ENCODE peak calls at places on chromosomes 3 and 15, in seven cellular contexts. One of them, this sample, is unnamed.
A peak's percentile ranks its signal among the peaks of the same experiment; 100 is the strongest.

GRCh38 chr3:114449271-114450007 is 155.6 kb downstream of the TIGIT start:
- DNase-seq in mesothelial cell of epicardium: no peak
- DNase-seq in HL-60: no peak
- DNase-seq in A549: no peak
- DNase-seq in endothelial cell: no peak
- DNase-seq in lower leg skin: no peak
- DNase-seq in prostate gland: peak; percentile 36
- DNase-seq in this sample: no peak

GRCh38 chr3:43765417-43766030 is 74.8 kb downstream of the ABHD5 start:
- DNase-seq in mesothelial cell of epicardium: no peak
- DNase-seq in HL-60: no peak
- DNase-seq in A549: no peak
- DNase-seq in endothelial cell: no peak
- DNase-seq in lower leg skin: no peak
- DNase-seq in prostate gland: no peak
- DNase-seq in this sample: no peak

GRCh38 chr3:129046732-129047552 is 13.6 kb upstream of the GP9 start:
- DNase-seq in mesothelial cell of epicardium: no peak
- DNase-seq in HL-60: no peak
- DNase-seq in A549: no peak
- DNase-seq in endothelial cell: no peak
- DNase-seq in lower leg skin: no peak
- DNase-seq in prostate gland: no peak
- DNase-seq in this sample: no peak

GRCh38 chr3:165196577-165197561 is 685 bp upstream of the SLITRK3 start:
- DNase-seq in mesothelial cell of epicardium: peak; percentile 26
- DNase-seq in HL-60: no peak
- DNase-seq in A549: no peak
- DNase-seq in endothelial cell: peak; percentile 33
- DNase-seq in lower leg skin: no peak
- DNase-seq in prostate gland: no peak
- DNase-seq in this sample: no peak

GRCh38 chr3:31740397-31740796 is 207.7 kb downstream of the STT3B start:
- DNase-seq in mesothelial cell of epicardium: no peak
- DNase-seq in HL-60: no peak
- DNase-seq in A549: no peak
- DNase-seq in endothelial cell: no peak
- DNase-seq in lower leg skin: no peak
- DNase-seq in prostate gland: no peak
- DNase-seq in this sample: no peak

GRCh38 chr3:127889976-127890650 is 24.9 kb upstream of the KBTBD12 start:
- DNase-seq in mesothelial cell of epicardium: no peak
- DNase-seq in HL-60: no peak
- DNase-seq in A549: no peak
- DNase-seq in endothelial cell: no peak
- DNase-seq in lower leg skin: no peak
- DNase-seq in prostate gland: no peak
- DNase-seq in this sample: no peak

GRCh38 chr15:48304398-48304797 is 26.8 kb upstream of the DUT start:
- DNase-seq in mesothelial cell of epicardium: no peak
- DNase-seq in HL-60: no peak
- DNase-seq in A549: no peak
- DNase-seq in endothelial cell: no peak
- DNase-seq in lower leg skin: no peak
- DNase-seq in prostate gland: no peak
- DNase-seq in this sample: no peak

GRCh38 chr3:72582211-72582878 is 265.9 kb downstream of the SHQ1 start:
- DNase-seq in mesothelial cell of epicardium: no peak
- DNase-seq in HL-60: no peak
- DNase-seq in A549: no peak
- DNase-seq in endothelial cell: no peak
- DNase-seq in lower leg skin: no peak
- DNase-seq in prostate gland: no peak
- DNase-seq in this sample: no peak

GRCh38 chr15:41573396-41573795 is 14.4 kb downstream of the TYRO3 start:
- DNase-seq in mesothelial cell of epicardium: no peak
- DNase-seq in HL-60: no peak
- DNase-seq in A549: no peak
- DNase-seq in endothelial cell: no peak
- DNase-seq in lower leg skin: no peak
- DNase-seq in prostate gland: no peak
- DNase-seq in this sample: no peak

GRCh38 chr3:24377218-24377993 is 117.2 kb downstream of the THRB start:
- DNase-seq in mesothelial cell of epicardium: no peak
- DNase-seq in HL-60: no peak
- DNase-seq in A549: no peak
- DNase-seq in endothelial cell: no peak
- DNase-seq in lower leg skin: peak; percentile 85
- DNase-seq in prostate gland: no peak
- DNase-seq in this sample: no peak

GRCh38 chr3:4533489-4534443 is 40.6 kb downstream of the ITPR1 start:
- DNase-seq in mesothelial cell of epicardium: no peak
- DNase-seq in HL-60: peak; percentile 88
- DNase-seq in A549: no peak
- DNase-seq in endothelial cell: peak; percentile 62
- DNase-seq in lower leg skin: no peak
- DNase-seq in prostate gland: peak; percentile 25
- DNase-seq in this sample: no peak

DNA sequence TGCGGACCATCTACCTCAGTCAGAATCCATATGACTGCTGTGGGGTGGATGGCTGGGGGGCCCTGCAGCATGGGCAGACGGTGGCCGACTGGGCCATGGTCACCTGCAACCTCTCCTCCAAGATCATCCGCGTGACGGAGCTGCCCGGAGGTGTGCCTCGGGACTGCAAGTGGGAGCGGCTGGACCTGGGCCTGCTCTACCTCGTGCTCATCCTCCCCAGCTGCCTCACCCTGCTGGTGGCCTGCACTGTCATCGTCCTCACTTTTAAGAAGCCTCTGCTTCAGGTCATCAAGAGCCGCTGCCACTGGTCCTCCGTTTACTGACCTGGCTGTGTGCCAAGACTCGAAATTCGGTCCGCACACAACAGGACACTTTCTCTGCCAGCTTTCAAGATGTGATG is 21.9 kb downstream of the NRROS start:
- DNase-seq in mesothelial cell of epicardium: no peak
- DNase-seq in HL-60: no peak
- DNase-seq in A549: no peak
- DNase-seq in endothelial cell: no peak
- DNase-seq in lower leg skin: no peak
- DNase-seq in prostate gland: no peak
- DNase-seq in this sample: no peak
- TF ChIP-seq CTCF in mesothelial cell of epicardium: no peak
- TF ChIP-seq CTCF in HL-60: no peak
- TF ChIP-seq CTCF in A549: no peak
- TF ChIP-seq CTCF in endothelial cell: no peak
- TF ChIP-seq CTCF in lower leg skin: no peak
- TF ChIP-seq CTCF in prostate gland: no peak
- TF ChIP-seq CTCF in this sample: no peak

GRCh38 chr15:31225356-31225955 is 101.2 kb upstream of the KLF13 start:
- DNase-seq in mesothelial cell of epicardium: no peak
- DNase-seq in HL-60: no peak
- DNase-seq in A549: no peak
- DNase-seq in endothelial cell: no peak
- DNase-seq in lower leg skin: no peak
- DNase-seq in prostate gland: no peak
- DNase-seq in this sample: no peak

GRCh38 chr15:31222769-31223345 is 103.8 kb upstream of the KLF13 start:
- DNase-seq in mesothelial cell of epicardium: no peak
- DNase-seq in HL-60: peak; percentile 55
- DNase-seq in A549: no peak
- DNase-seq in endothelial cell: no peak
- DNase-seq in lower leg skin: no peak
- DNase-seq in prostate gland: no peak
- DNase-seq in this sample: no peak

GRCh38 chr15:31223478-31224350 is 102.9 kb upstream of the KLF13 start:
- DNase-seq in mesothelial cell of epicardium: no peak
- DNase-seq in HL-60: no peak
- DNase-seq in A549: no peak
- DNase-seq in endothelial cell: no peak
- DNase-seq in lower leg skin: no peak
- DNase-seq in prostate gland: no peak
- DNase-seq in this sample: no peak

GRCh38 chr15:31226011-31226410 is 100.6 kb upstream of the KLF13 start:
- DNase-seq in mesothelial cell of epicardium: no peak
- DNase-seq in HL-60: no peak
- DNase-seq in A549: no peak
- DNase-seq in endothelial cell: no peak
- DNase-seq in lower leg skin: no peak
- DNase-seq in prostate gland: no peak
- DNase-seq in this sample: no peak

DNA sequence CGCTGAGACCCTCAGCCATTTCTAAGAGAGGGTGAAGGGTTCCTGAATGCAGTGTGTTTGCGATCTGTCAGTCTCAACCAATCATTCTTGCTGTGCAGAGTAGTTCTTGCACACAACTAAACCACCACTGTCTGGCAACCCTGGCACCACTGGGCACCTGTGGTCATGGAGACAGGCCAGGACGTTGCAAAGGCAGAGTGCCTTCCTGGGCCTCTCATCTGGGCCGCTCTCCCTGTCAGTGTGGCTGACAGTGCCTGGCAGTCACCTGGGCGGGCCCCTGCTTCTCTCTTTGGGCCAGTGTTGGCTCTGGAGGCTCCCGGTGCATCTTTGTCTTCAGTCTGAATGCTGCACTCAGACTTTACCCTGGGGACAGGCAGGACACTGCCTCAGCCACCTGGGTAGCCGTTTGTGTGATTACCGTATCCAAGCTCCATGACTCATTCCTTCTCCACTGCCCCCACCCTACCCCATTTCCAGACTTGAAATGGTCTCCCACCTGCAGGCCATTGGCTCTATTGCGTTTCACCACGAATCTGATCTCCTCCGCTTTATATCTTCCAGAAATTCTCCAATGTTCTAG is 104.6 kb upstream of the KLF13 start:
- DNase-seq in mesothelial cell of epicardium: no peak
- DNase-seq in HL-60: peak; percentile 46
- DNase-seq in A549: no peak
- DNase-seq in endothelial cell: no peak
- DNase-seq in lower leg skin: no peak
- DNase-seq in prostate gland: no peak
- DNase-seq in this sample: no peak
- TF ChIP-seq CTCF in mesothelial cell of epicardium: no peak
- TF ChIP-seq CTCF in HL-60: no peak
- TF ChIP-seq CTCF in A549: no peak
- TF ChIP-seq CTCF in endothelial cell: no peak
- TF ChIP-seq CTCF in lower leg skin: no peak
- TF ChIP-seq CTCF in prostate gland: no peak
- TF ChIP-seq CTCF in this sample: no peak

GRCh38 chr3:126114406-126115386 is 30.8 kb upstream of the SLC41A3 start:
- DNase-seq in mesothelial cell of epicardium: no peak
- DNase-seq in HL-60: no peak
- DNase-seq in A549: no peak
- DNase-seq in endothelial cell: no peak
- DNase-seq in lower leg skin: peak; percentile 81
- DNase-seq in prostate gland: no peak
- DNase-seq in this sample: no peak

GRCh38 chr3:126113238-126113555 is 29.3 kb upstream of the SLC41A3 start:
- DNase-seq in mesothelial cell of epicardium: no peak
- DNase-seq in HL-60: no peak
- DNase-seq in A549: no peak
- DNase-seq in endothelial cell: no peak
- DNase-seq in lower leg skin: peak; percentile 74
- DNase-seq in prostate gland: no peak
- DNase-seq in this sample: no peak

GRCh38 chr3:126111566-126112475 is 27.9 kb upstream of the SLC41A3 start:
- DNase-seq in mesothelial cell of epicardium: no peak
- DNase-seq in HL-60: no peak
- DNase-seq in A549: no peak
- DNase-seq in endothelial cell: no peak
- DNase-seq in lower leg skin: peak; percentile 61
- DNase-seq in prostate gland: no peak
- DNase-seq in this sample: peak; percentile 7

GRCh38 chr3:126112531-126113237 is 28.8 kb upstream of the SLC41A3 start:
- DNase-seq in mesothelial cell of epicardium: no peak
- DNase-seq in HL-60: no peak
- DNase-seq in A549: no peak
- DNase-seq in endothelial cell: no peak
- DNase-seq in lower leg skin: peak; percentile 83
- DNase-seq in prostate gland: no peak
- DNase-seq in this sample: peak; percentile 7

DNA sequence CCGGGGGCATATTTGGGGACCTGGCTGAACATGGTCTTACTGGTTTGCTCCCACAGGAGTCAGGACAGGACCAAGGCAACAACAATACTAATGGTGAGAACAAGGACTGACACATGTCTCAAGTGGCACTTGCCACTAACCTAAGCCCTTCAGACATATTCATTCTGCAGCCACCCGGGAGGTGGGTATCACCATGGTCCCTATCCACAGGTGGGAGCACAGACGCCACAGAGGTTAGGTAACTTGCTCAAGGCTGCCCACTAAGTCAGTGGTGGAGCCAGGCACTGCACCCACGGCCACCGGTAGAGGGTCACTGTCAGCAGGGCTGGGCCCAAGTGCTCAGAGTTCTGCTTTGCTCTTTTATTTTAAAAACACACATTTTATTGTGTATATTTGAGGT is 29.8 kb upstream of the SLC41A3 start:
- DNase-seq in mesothelial cell of epicardium: no peak
- DNase-seq in HL-60: no peak
- DNase-seq in A549: peak; percentile 31
- DNase-seq in endothelial cell: peak; percentile 42
- DNase-seq in lower leg skin: peak; percentile 59
- DNase-seq in prostate gland: no peak
- DNase-seq in this sample: no peak
- TF ChIP-seq CTCF in mesothelial cell of epicardium: peak; percentile 51
- TF ChIP-seq CTCF in HL-60: peak; percentile 9
- TF ChIP-seq CTCF in A549: no peak
- TF ChIP-seq CTCF in endothelial cell: peak; percentile 53
- TF ChIP-seq CTCF in lower leg skin: no peak
- TF ChIP-seq CTCF in prostate gland: no peak
- TF ChIP-seq CTCF in this sample: no peak

DNA sequence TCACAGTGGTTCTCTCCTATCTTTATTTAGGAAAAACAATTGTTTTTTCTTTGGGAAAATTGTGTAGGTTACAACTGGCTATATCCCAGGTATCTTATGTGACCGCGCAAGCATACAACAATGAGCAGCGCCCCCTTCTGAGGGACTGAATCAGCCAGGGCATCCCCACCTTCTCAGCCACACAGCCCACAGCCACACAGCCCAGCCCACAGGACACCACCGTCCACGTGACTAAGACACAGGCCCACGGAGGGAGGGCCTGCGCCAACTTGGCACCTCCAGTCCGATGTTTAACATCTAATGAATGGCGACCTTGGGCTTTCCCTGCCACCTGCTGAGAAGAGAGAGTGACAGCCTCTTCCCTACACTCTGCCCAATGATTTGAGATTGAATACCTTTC is 68.1 kb downstream of the ATP10A start:
- DNase-seq in mesothelial cell of epicardium: no peak
- DNase-seq in HL-60: no peak
- DNase-seq in A549: no peak
- DNase-seq in endothelial cell: no peak
- DNase-seq in lower leg skin: peak; percentile 84
- DNase-seq in prostate gland: no peak
- DNase-seq in this sample: peak; percentile 76
- TF ChIP-seq CTCF in mesothelial cell of epicardium: no peak
- TF ChIP-seq CTCF in HL-60: no peak
- TF ChIP-seq CTCF in A549: no peak
- TF ChIP-seq CTCF in endothelial cell: no peak
- TF ChIP-seq CTCF in lower leg skin: no peak
- TF ChIP-seq CTCF in prostate gland: no peak
- TF ChIP-seq CTCF in this sample: no peak

GRCh38 chr15:35885870-35886269 is 339.9 kb upstream of the DPH6 start:
- DNase-seq in mesothelial cell of epicardium: no peak
- DNase-seq in HL-60: no peak
- DNase-seq in A549: no peak
- DNase-seq in endothelial cell: no peak
- DNase-seq in lower leg skin: no peak
- DNase-seq in prostate gland: no peak
- DNase-seq in this sample: no peak
- TF ChIP-seq CTCF in mesothelial cell of epicardium: no peak
- TF ChIP-seq CTCF in HL-60: no peak
- TF ChIP-seq CTCF in A549: no peak
- TF ChIP-seq CTCF in endothelial cell: no peak
- TF ChIP-seq CTCF in lower leg skin: no peak
- TF ChIP-seq CTCF in prostate gland: no peak
- TF ChIP-seq CTCF in this sample: no peak

This sample was measured in natural killer cell.